ENCODE peak calls at places on chromosomes 1 and 21, in seven cellular contexts. One of them, this sample, is unnamed.

GRCh38 chr1:234484991-234485739 is 6.2 kb upstream of the TARBP1 start:
- DNase-seq in fibroblast of lung: no peak
- DNase-seq in GM23338: peak; percentile 64
- DNase-seq in cardiac muscle cell: no peak
- DNase-seq in IMR-90: no peak
- DNase-seq in tibial artery: no peak
- DNase-seq in CD8-positive, alpha-beta T cell: no peak
- DNase-seq in this sample: no peak

GRCh38 chr1:101902199-101902598 is 94.5 kb downstream of the OLFM3 start:
- DNase-seq in IMR-90: no peak
- DNase-seq in CD8-positive, alpha-beta T cell: no peak
- DNase-seq in GM23338: no peak
- DNase-seq in cardiac muscle cell: no peak
- DNase-seq in tibial artery: no peak
- DNase-seq in fibroblast of lung: no peak
- DNase-seq in this sample: no peak

GRCh38 chr1:66919063-66919462 is 5.6 kb downstream of the DNAI4 start:
- DNase-seq in GM23338: no peak
- DNase-seq in cardiac muscle cell: no peak
- DNase-seq in tibial artery: no peak
- DNase-seq in fibroblast of lung: no peak
- DNase-seq in IMR-90: no peak
- DNase-seq in CD8-positive, alpha-beta T cell: no peak
- DNase-seq in this sample: no peak

GRCh38 chr1:145847827-145848226 is 2.4 kb downstream of the NUDT17 start:
- DNase-seq in tibial artery: no peak
- DNase-seq in cardiac muscle cell: no peak
- DNase-seq in CD8-positive, alpha-beta T cell: no peak
- DNase-seq in IMR-90: no peak
- DNase-seq in GM23338: no peak
- DNase-seq in fibroblast of lung: no peak
- DNase-seq in this sample: no peak

GRCh38 chr21:26846036-26846931 is 1.1 kb upstream of the ADAMTS1 start:
- DNase-seq in cardiac muscle cell: peak; percentile 84
- DNase-seq in CD8-positive, alpha-beta T cell: no peak
- DNase-seq in IMR-90: peak; percentile 82
- DNase-seq in tibial artery: peak; percentile 79
- DNase-seq in fibroblast of lung: peak; percentile 86
- DNase-seq in GM23338: peak; percentile 81
- DNase-seq in this sample: peak; percentile 63

GRCh38 chr1:28259935-28260802 is 851 bp downstream of the SESN2 start:
- DNase-seq in fibroblast of lung: peak; percentile 92
- DNase-seq in IMR-90: peak; percentile 88
- DNase-seq in CD8-positive, alpha-beta T cell: no peak
- DNase-seq in cardiac muscle cell: peak; percentile 90
- DNase-seq in tibial artery: peak; percentile 76
- DNase-seq in GM23338: peak; percentile 92
- DNase-seq in this sample: peak; percentile 71

GRCh38 chr1:222416001-222416791 is 131.7 kb downstream of the HHIPL2 start:
- DNase-seq in cardiac muscle cell: no peak
- DNase-seq in tibial artery: no peak
- DNase-seq in IMR-90: peak; percentile 64
- DNase-seq in CD8-positive, alpha-beta T cell: no peak
- DNase-seq in GM23338: no peak
- DNase-seq in fibroblast of lung: no peak
- DNase-seq in this sample: no peak

GRCh38 chr1:224080082-224080774 is 33.7 kb upstream of the FBXO28 start:
- DNase-seq in IMR-90: peak; percentile 77
- DNase-seq in fibroblast of lung: peak; percentile 27
- DNase-seq in cardiac muscle cell: no peak
- DNase-seq in GM23338: no peak
- DNase-seq in tibial artery: no peak
- DNase-seq in CD8-positive, alpha-beta T cell: no peak
- DNase-seq in this sample: peak; percentile 32

GRCh38 chr1:221699582-221700519 is 42.0 kb downstream of the DUSP10 start:
- DNase-seq in cardiac muscle cell: no peak
- DNase-seq in GM23338: no peak
- DNase-seq in fibroblast of lung: no peak
- DNase-seq in CD8-positive, alpha-beta T cell: no peak
- DNase-seq in IMR-90: peak; percentile 75
- DNase-seq in tibial artery: no peak
- DNase-seq in this sample: peak; percentile 27

GRCh38 chr1:157105988-157106812 is 6.6 kb upstream of the ETV3L start:
- DNase-seq in fibroblast of lung: peak; percentile 70
- DNase-seq in cardiac muscle cell: no peak
- DNase-seq in GM23338: no peak
- DNase-seq in tibial artery: no peak
- DNase-seq in CD8-positive, alpha-beta T cell: no peak
- DNase-seq in IMR-90: peak; percentile 97
- DNase-seq in this sample: peak; percentile 91

GRCh38 chr1:98253145-98253544 is 332.3 kb upstream of the DPYD start:
- DNase-seq in fibroblast of lung: no peak
- DNase-seq in GM23338: peak; percentile 46
- DNase-seq in CD8-positive, alpha-beta T cell: no peak
- DNase-seq in tibial artery: no peak
- DNase-seq in cardiac muscle cell: no peak
- DNase-seq in IMR-90: no peak
- DNase-seq in this sample: no peak

GRCh38 chr1:183218039-183218618 is 32.1 kb downstream of the LAMC2 start:
- DNase-seq in tibial artery: peak; percentile 52
- DNase-seq in cardiac muscle cell: no peak
- DNase-seq in GM23338: no peak
- DNase-seq in IMR-90: peak; percentile 11
- DNase-seq in CD8-positive, alpha-beta T cell: no peak
- DNase-seq in fibroblast of lung: peak; percentile 47
- DNase-seq in this sample: no peak

DNA sequence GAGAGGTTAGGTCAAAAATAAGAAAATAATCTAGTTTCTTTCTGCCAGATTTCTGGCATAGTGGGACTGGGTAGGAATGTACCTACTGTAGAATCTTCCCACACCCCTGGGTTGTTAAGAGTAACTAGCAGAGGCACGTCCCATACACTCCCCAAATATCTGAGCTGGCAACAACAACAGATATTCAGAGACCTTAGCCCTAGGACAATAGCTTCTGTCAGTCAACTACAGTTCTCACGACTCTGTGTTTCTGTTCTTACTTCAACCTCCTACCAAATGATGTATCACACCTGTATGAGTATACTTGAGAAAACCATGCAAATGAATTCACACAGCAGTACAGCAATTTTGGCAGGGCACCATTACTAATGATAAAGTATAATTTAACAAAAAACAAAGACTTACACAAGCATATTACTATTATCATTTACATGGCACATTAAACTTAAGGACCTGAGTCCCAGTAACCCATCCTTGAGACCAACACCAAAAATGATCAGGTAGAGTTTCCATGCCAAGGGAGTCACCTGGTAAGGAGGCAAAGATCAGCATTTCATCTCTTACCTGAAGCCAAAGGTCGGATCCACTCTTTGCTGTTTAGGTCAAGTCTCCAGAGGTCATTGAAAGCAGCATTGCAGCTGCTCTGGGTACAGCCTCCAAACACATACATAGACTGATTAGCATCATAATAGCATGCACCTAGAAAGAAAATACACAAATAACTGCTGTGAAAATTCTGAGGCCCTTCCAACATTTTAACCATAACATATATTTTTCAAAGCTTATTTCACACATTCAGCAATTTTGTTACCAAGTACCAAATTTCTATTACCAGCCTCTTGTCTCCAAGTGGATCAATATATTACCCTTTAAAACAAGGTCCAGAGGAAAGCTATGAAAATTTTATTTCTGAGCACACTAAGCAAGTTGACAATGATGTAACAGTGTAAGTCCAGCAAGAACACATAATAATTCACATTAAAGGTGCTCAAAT is 57.5 kb upstream of the CPLANE2 start:
- DNase-seq in GM23338: no peak
- DNase-seq in IMR-90: no peak
- DNase-seq in tibial artery: no peak
- DNase-seq in CD8-positive, alpha-beta T cell: no peak
- DNase-seq in cardiac muscle cell: no peak
- DNase-seq in fibroblast of lung: no peak
- DNase-seq in this sample: no peak
- H3K27ac ChIP-seq in GM23338: no peak overlapping the region
- H3K27ac ChIP-seq in IMR-90: no peak overlapping the region
- H3K27ac ChIP-seq in tibial artery: peak overlapping the region; percentile 80
- H3K27ac ChIP-seq in CD8-positive, alpha-beta T cell: no peak overlapping the region
- H3K27ac ChIP-seq in cardiac muscle cell: no peak overlapping the region
- H3K27ac ChIP-seq in fibroblast of lung: no peak overlapping the region
- H3K27ac ChIP-seq in this sample: no peak overlapping the region

GRCh38 chr1:184622136-184622823 is 132.4 kb downstream of the EDEM3 start:
- DNase-seq in tibial artery: peak; percentile 88
- DNase-seq in CD8-positive, alpha-beta T cell: no peak
- DNase-seq in fibroblast of lung: peak; percentile 100
- DNase-seq in cardiac muscle cell: peak; percentile 48
- DNase-seq in GM23338: no peak
- DNase-seq in IMR-90: peak; percentile 90
- DNase-seq in this sample: peak; percentile 67
- TF ChIP-seq CTCF in tibial artery: no peak
- TF ChIP-seq CTCF in CD8-positive, alpha-beta T cell: no peak
- TF ChIP-seq CTCF in fibroblast of lung: peak; percentile 3
- TF ChIP-seq CTCF in cardiac muscle cell: no peak
- TF ChIP-seq CTCF in GM23338: no peak
- TF ChIP-seq CTCF in IMR-90: no peak
- TF ChIP-seq CTCF in this sample: no peak

DNA sequence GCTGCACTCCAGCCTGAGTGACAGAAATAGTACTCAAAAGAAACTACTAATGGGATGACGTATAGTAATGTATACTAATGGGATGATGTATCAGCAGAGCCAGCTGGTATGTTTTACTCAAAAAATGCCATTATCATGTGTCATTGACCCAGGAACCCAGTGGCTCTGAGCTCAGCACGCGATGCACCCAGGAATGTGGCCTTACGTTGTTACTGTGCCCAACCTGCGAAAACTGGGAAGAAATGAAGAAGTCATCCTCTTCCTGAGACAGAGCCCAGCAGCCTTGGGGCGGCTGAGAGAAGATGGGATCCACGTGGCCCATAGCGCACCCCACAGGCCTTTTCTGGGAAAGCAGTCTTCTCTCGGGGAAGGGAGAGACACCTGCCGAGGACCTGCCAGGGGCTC is 8.8 kb downstream of the UBE2J2 start:
- DNase-seq in fibroblast of lung: peak; percentile 97
- DNase-seq in IMR-90: peak; percentile 100
- DNase-seq in tibial artery: no peak
- DNase-seq in CD8-positive, alpha-beta T cell: no peak
- DNase-seq in cardiac muscle cell: no peak
- DNase-seq in GM23338: peak; percentile 84
- DNase-seq in this sample: peak; percentile 98
- H3K27ac ChIP-seq in fibroblast of lung: peak overlapping the region; percentile 94
- H3K27ac ChIP-seq in IMR-90: peak overlapping the region; percentile 96
- H3K27ac ChIP-seq in tibial artery: no peak overlapping the region
- H3K27ac ChIP-seq in CD8-positive, alpha-beta T cell: no peak overlapping the region
- H3K27ac ChIP-seq in cardiac muscle cell: peak overlapping the region; percentile 35
- H3K27ac ChIP-seq in GM23338: no peak overlapping the region
- H3K27ac ChIP-seq in this sample: peak overlapping the region; percentile 85

GRCh38 chr1:158329807-158330206 is 1.5 kb downstream of the CD1B start:
- DNase-seq in CD8-positive, alpha-beta T cell: no peak
- DNase-seq in GM23338: peak; percentile 36
- DNase-seq in IMR-90: no peak
- DNase-seq in cardiac muscle cell: no peak
- DNase-seq in fibroblast of lung: no peak
- DNase-seq in tibial artery: no peak
- DNase-seq in this sample: no peak
- TF ChIP-seq CTCF in CD8-positive, alpha-beta T cell: no peak
- TF ChIP-seq CTCF in GM23338: peak; percentile 48
- TF ChIP-seq CTCF in IMR-90: no peak
- TF ChIP-seq CTCF in cardiac muscle cell: no peak
- TF ChIP-seq CTCF in fibroblast of lung: no peak
- TF ChIP-seq CTCF in tibial artery: no peak
- TF ChIP-seq CTCF in this sample: no peak

GRCh38 chr1:212669102-212669501 is 30.5 kb downstream of the BATF3 start:
- DNase-seq in CD8-positive, alpha-beta T cell: no peak
- DNase-seq in fibroblast of lung: peak; percentile 18
- DNase-seq in GM23338: peak; percentile 80
- DNase-seq in cardiac muscle cell: peak; percentile 39
- DNase-seq in tibial artery: no peak
- DNase-seq in IMR-90: peak; percentile 20
- DNase-seq in this sample: no peak
- H3K27ac ChIP-seq in CD8-positive, alpha-beta T cell: no peak overlapping the region
- H3K27ac ChIP-seq in fibroblast of lung: no peak overlapping the region
- H3K27ac ChIP-seq in GM23338: no peak overlapping the region
- H3K27ac ChIP-seq in cardiac muscle cell: no peak overlapping the region
- H3K27ac ChIP-seq in tibial artery: no peak overlapping the region
- H3K27ac ChIP-seq in IMR-90: no peak overlapping the region
- H3K27ac ChIP-seq in this sample: peak overlapping the region; percentile 96

DNA sequence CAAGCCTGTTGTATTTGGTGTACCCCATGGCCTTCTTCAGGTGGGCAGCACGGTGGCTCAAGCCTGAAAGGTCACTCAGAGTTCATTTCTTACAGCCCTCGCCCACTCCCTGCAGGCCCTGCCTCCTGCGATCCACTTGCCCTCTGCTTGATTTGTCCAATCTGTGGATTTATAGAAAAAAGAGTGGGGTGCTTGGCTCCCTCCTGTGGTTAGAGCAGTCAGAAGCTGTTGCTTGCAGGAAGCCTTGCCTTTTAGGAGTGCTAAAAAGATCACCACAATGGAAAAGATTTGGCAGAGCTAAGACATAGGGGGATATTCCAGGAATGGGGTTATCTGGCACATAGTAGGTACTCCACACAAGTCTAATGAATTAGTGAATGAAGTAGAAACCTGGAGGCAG is 108.0 kb upstream of the TRABD2B start:
- DNase-seq in CD8-positive, alpha-beta T cell: no peak
- DNase-seq in GM23338: peak; percentile 15
- DNase-seq in fibroblast of lung: no peak
- DNase-seq in cardiac muscle cell: no peak
- DNase-seq in IMR-90: no peak
- DNase-seq in tibial artery: no peak
- DNase-seq in this sample: no peak
- TF ChIP-seq CTCF in CD8-positive, alpha-beta T cell: no peak
- TF ChIP-seq CTCF in GM23338: peak; percentile 42
- TF ChIP-seq CTCF in fibroblast of lung: peak; percentile 21
- TF ChIP-seq CTCF in cardiac muscle cell: peak; percentile 53
- TF ChIP-seq CTCF in IMR-90: no peak
- TF ChIP-seq CTCF in tibial artery: peak; percentile 34
- TF ChIP-seq CTCF in this sample: peak; percentile 47

GRCh38 chr1:237145379-237145778 is 103.4 kb downstream of the RYR2 start:
- DNase-seq in tibial artery: no peak
- DNase-seq in IMR-90: no peak
- DNase-seq in fibroblast of lung: no peak
- DNase-seq in cardiac muscle cell: no peak
- DNase-seq in GM23338: no peak
- DNase-seq in CD8-positive, alpha-beta T cell: no peak
- DNase-seq in this sample: no peak
- H3K27ac ChIP-seq in tibial artery: peak overlapping the region; percentile 46
- H3K27ac ChIP-seq in IMR-90: no peak overlapping the region
- H3K27ac ChIP-seq in fibroblast of lung: no peak overlapping the region
- H3K27ac ChIP-seq in cardiac muscle cell: peak overlapping the region; percentile 98
- H3K27ac ChIP-seq in GM23338: no peak overlapping the region
- H3K27ac ChIP-seq in CD8-positive, alpha-beta T cell: no peak overlapping the region
- H3K27ac ChIP-seq in this sample: no peak overlapping the region